ENCODE peak calls at places on chromosome 5, in seven cellular contexts. B is AG04450; O is mesendoderm; W is neuronal stem cell; C is CD8-positive, alpha-beta T cell; M is heart right ventricle; T is breast epithelium. H is an unnamed sample.

GRCh38 chr5:155049569-155050383 is 36.2 kb downstream of the KIF4B start:
- DNase-seq in B (no peak), O (peak), W (no peak), C (no peak), M (no peak), T (no peak), H (no peak)

GRCh38 chr5:180367991-180368390 is 14.9 kb upstream of the GFPT2 start:
- DNase-seq in B (no peak), O (no peak), W (no peak), C (no peak), M (no peak), T (no peak), H (peak)

GRCh38 chr5:153809181-153809580 is 229.5 kb downstream of the FAM114A2 start:
- DNase-seq in B (no peak), O (no peak), W (no peak), C (no peak), M (no peak), T (no peak), H (no peak)

GRCh38 chr5:169442354-169443248 is 141.0 kb upstream of the SPDL1 start:
- DNase-seq in B (no peak), O (no peak), W (no peak), C (no peak), M (no peak), T (no peak), H (no peak)

GRCh38 chr5:78671609-78672008 is 23.0 kb upstream of the LHFPL2 start:
- DNase-seq in B (no peak), O (no peak), W (no peak), C (no peak), M (no peak), T (no peak), H (no peak)

GRCh38 chr5:180605554-180606214 is 14.4 kb upstream of the SCGB3A1 start:
- DNase-seq in B (peak), O (peak), W (no peak), C (peak), M (peak), T (peak), H (peak)

GRCh38 chr5:125863579-125863978 is 559.6 kb upstream of the GRAMD2B start:
- DNase-seq in B (no peak), O (no peak), W (no peak), C (no peak), M (no peak), T (no peak), H (no peak)

GRCh38 chr5:11311272-11311671 is 550.2 kb upstream of the DAP start:
- DNase-seq in B (no peak), O (no peak), W (no peak), C (no peak), M (no peak), T (no peak), H (no peak)

GRCh38 chr5:91928751-91929521 is 545.8 kb upstream of the ARRDC3 start:
- DNase-seq in B (no peak), O (peak), W (no peak), C (no peak), M (no peak), T (no peak), H (no peak)

GRCh38 chr5:137344723-137345322 is 154.3 kb downstream of the SPOCK1 start:
- DNase-seq in B (peak), O (peak), W (peak), C (no peak), M (no peak), T (no peak), H (no peak)

GRCh38 chr5:2714805-2715204 is 36.7 kb downstream of the IRX2 start:
- DNase-seq in B (no peak), O (no peak), W (no peak), C (no peak), M (no peak), T (no peak), H (no peak)

GRCh38 chr5:167653645-167654106 is 637.8 kb upstream of the WWC1 start:
- DNase-seq in B (no peak), O (no peak), W (no peak), C (no peak), M (no peak), T (no peak), H (no peak)

GRCh38 chr5:180332861-180333260 is 20.3 kb downstream of the GFPT2 start:
- DNase-seq in B (no peak), O (no peak), W (no peak), C (no peak), M (no peak), T (no peak), H (no peak)

GRCh38 chr5:135476615-135477493 is 24.7 kb upstream of the TIFAB start:
- DNase-seq in B (no peak), O (peak), W (no peak), C (no peak), M (no peak), T (no peak), H (no peak)

GRCh38 chr5:172868924-172869565 is 35.0 kb downstream of the ERGIC1 start:
- DNase-seq in B (no peak), O (no peak), W (no peak), C (no peak), M (peak), T (peak), H (no peak)
- H3K27ac ChIP-seq in B (peak), O (no peak), W (no peak), C (no peak), M (peak), T (peak), H (peak)

GRCh38 chr5:109390188-109390587 is 19.6 kb downstream of the PJA2 start:
- DNase-seq in B (no peak), O (no peak), W (no peak), C (no peak), M (no peak), T (no peak), H (no peak)

GRCh38 chr5:109399092-109399759 is 10.5 kb downstream of the PJA2 start:
- DNase-seq in B (no peak), O (no peak), W (no peak), C (no peak), M (no peak), T (no peak), H (no peak)

GRCh38 chr5:109396965-109397364 is 12.8 kb downstream of the PJA2 start:
- DNase-seq in B (no peak), O (no peak), W (no peak), C (no peak), M (no peak), T (no peak), H (no peak)

GRCh38 chr5:109394806-109395205 is 15.0 kb downstream of the PJA2 start:
- DNase-seq in B (no peak), O (no peak), W (no peak), C (no peak), M (no peak), T (no peak), H (no peak)
- H3K27ac ChIP-seq in B (no peak), O (no peak), W (no peak), C (no peak), M (no peak), T (peak), H (no peak)

DNA sequence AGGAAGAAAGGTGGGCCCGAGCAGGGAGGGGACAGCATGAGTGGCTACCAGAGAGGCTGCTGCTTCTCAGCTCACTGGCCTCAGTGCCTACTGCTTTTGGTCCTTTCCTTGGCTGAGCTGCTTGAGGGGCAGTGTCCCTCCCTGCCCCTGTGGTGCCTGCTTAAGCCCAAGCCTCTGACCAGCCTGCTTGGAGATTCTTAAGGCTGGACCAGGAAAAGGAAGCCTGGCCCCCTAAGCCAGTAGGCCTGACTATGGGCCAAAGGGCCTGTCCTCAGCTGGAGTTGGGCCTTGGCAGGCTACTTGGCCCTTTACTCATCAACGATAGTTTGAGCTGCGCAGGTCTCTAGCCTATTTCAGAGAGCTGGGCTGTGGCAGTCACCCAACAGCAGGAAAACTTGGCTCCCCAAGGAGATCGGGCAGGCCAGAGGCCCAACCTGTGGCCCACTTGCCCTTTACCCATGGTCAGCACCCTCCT is 24.9 kb downstream of the TCF7 start:
- DNase-seq in B (no peak), O (no peak), W (no peak), C (no peak), M (no peak), T (no peak), H (no peak)
- H3K27ac ChIP-seq in B (no peak), O (no peak), W (no peak), C (peak), M (peak), T (peak), H (no peak)

DNA sequence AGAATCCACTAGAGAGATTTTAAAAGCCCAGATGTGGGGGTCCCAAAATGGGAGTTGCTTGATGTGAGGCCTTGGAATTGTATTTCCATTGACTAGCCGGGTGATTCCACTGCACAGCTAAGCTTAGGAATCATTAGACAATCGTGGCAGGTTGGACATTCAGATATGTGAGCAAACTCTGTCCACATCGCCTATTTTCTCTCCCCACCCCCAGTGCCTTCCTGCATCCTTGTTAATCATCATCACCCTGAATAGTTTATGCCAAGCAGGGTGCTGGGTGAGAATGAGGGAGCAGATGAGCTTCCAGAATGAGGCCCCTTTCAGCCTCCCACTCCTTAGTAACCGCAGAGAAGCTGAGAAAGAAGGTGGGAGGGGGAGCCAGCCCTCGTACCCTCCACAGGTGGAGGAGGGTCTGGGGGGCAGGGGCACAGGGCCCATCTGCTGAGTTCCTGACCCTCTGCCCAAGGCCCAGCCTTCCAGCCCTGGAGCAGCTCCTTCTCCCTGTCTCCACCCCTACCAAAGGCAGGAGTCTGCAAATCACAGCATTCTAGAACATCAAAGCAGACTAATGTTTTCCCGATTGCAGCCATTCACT is 7.7 kb upstream of the TCOF1 start:
- DNase-seq in B (no peak), O (no peak), W (no peak), C (no peak), M (no peak), T (no peak), H (peak)
- H3K27ac ChIP-seq in B (no peak), O (no peak), W (no peak), C (no peak), M (no peak), T (no peak), H (peak)

GRCh38 chr5:142946547-142947426 is 176.6 kb downstream of the ARHGAP26 start:
- DNase-seq in B (no peak), O (no peak), W (no peak), C (no peak), M (no peak), T (no peak), H (no peak)
- H3K27ac ChIP-seq in B (no peak), O (no peak), W (no peak), C (no peak), M (peak), T (no peak), H (no peak)

GRCh38 chr5:93574041-93574938 is 6.7 kb downstream of the NR2F1-AS1 start:
- DNase-seq in B (no peak), O (no peak), W (no peak), C (no peak), M (no peak), T (no peak), H (no peak)
- H3K27ac ChIP-seq in B (no peak), O (no peak), W (no peak), C (no peak), M (no peak), T (peak), H (no peak)

GRCh38 chr5:149990518-149991376 is 9.7 kb downstream of the TIGD6 start:
- DNase-seq in B (peak), O (peak), W (peak), C (peak), M (peak), T (peak), H (no peak)
- H3K27ac ChIP-seq in B (no peak), O (no peak), W (no peak), C (no peak), M (no peak), T (no peak), H (no peak)

GRCh38 chr5:16810503-16810854 is 125.6 kb downstream of the MYO10 start:
- DNase-seq in B (no peak), O (no peak), W (no peak), C (no peak), M (no peak), T (no peak), H (no peak)

GRCh38 chr5:16807475-16807874 is 128.6 kb downstream of the MYO10 start:
- DNase-seq in B (no peak), O (no peak), W (no peak), C (no peak), M (no peak), T (no peak), H (no peak)

GRCh38 chr5:16809816-16810502 is 126.1 kb downstream of the MYO10 start:
- DNase-seq in B (peak), O (no peak), W (no peak), C (no peak), M (peak), T (no peak), H (no peak)

GRCh38 chr5:16808021-16808420 is 128.1 kb downstream of the MYO10 start:
- DNase-seq in B (no peak), O (no peak), W (no peak), C (no peak), M (no peak), T (no peak), H (no peak)

GRCh38 chr5:16808936-16809815 is 126.9 kb downstream of the MYO10 start:
- DNase-seq in B (no peak), O (no peak), W (no peak), C (no peak), M (no peak), T (no peak), H (no peak)
- H3K27ac ChIP-seq in B (no peak), O (no peak), W (peak), C (no peak), M (no peak), T (peak), H (no peak)

H was measured in caudate nucleus.